ENCODE peak calls at places on chromosomes 7 and 10, in ten cellular contexts. K is tibial nerve, W is prostate gland, H is lower leg skin, I is Peyer's patch, G is esophagus muscularis mucosa, F is NB4, O is gastrocnemius medialis, D is A549, N is sigmoid colon. C is an unnamed sample.

GRCh38 chr10:8873310-8873709 is 818.8 kb downstream of the GATA3 start:
- DNase-seq in N (no peak), W (no peak), D (no peak), F (no peak), G (no peak), H (no peak), I (no peak), K (no peak), O (no peak), C (no peak)

GRCh38 chr7:110835209-110835608 is 255.7 kb upstream of the LRRN3 start:
- DNase-seq in O (no peak), F (no peak), H (no peak), K (no peak), N (no peak), I (no peak), D (no peak), G (no peak), W (peak), C (no peak)

GRCh38 chr7:111744501-111745155 is 182.3 kb upstream of the IMMP2L start:
- DNase-seq in K (no peak), F (no peak), W (no peak), H (no peak), G (no peak), I (no peak), N (no peak), D (no peak), O (no peak), C (no peak)

GRCh38 chr7:56447864-56448693 is 331.9 kb upstream of the NUPR2 start:
- DNase-seq in F (peak), K (peak), O (no peak), D (no peak), W (no peak), G (no peak), N (no peak), H (no peak), I (no peak), C (peak)

GRCh38 chr7:2066251-2066919 is 166.4 kb downstream of the MAD1L1 start:
- DNase-seq in H (no peak), I (peak), D (no peak), K (no peak), F (no peak), N (no peak), O (no peak), G (no peak), W (no peak), C (no peak)

GRCh38 chr7:1646957-1647891 is 22.9 kb upstream of the ELFN1 start:
- DNase-seq in O (peak), H (no peak), W (no peak), G (no peak), I (no peak), D (no peak), N (no peak), F (peak), K (no peak), C (no peak)

GRCh38 chr7:46696741-46697140 is 775.7 kb upstream of the IGFBP3 start:
- DNase-seq in K (no peak), F (no peak), D (no peak), W (no peak), N (no peak), I (no peak), G (no peak), H (no peak), O (no peak), C (no peak)

GRCh38 chr7:73361340-73361739 is 33.4 kb downstream of the FKBP6 start:
- DNase-seq in D (no peak), W (no peak), H (no peak), N (no peak), K (no peak), I (no peak), G (no peak), O (no peak), F (peak), C (no peak)

GRCh38 chr10:329361-330099 is 194.3 kb downstream of the ZMYND11 start:
- DNase-seq in F (peak), K (peak), N (peak), O (peak), I (peak), G (peak), D (peak), H (peak), W (peak), C (peak)

GRCh38 chr7:50342616-50343114 is 38.1 kb downstream of the IKZF1 start:
- DNase-seq in I (peak), F (no peak), W (no peak), H (no peak), N (peak), D (no peak), O (peak), G (no peak), K (no peak), C (no peak)

GRCh38 chr7:7857143-7857583 is 111.4 kb upstream of the GLCCI1 start:
- DNase-seq in O (no peak), N (no peak), W (no peak), H (no peak), I (no peak), G (no peak), K (no peak), F (peak), D (no peak), C (no peak)

GRCh38 chr10:96532523-96532922 is 18.8 kb upstream of the TLL2 start:
- DNase-seq in F (no peak), N (no peak), O (no peak), K (no peak), D (no peak), H (no peak), W (peak), G (no peak), I (no peak), C (no peak)

GRCh38 chr7:22943997-22944396 is 69.9 kb downstream of the HYCC1 start:
- DNase-seq in O (peak), H (peak), W (no peak), K (peak), I (no peak), D (no peak), G (no peak), F (peak), N (peak), C (peak)

GRCh38 chr7:20776942-20777341 is 9.7 kb downstream of the SP8 start:
- DNase-seq in O (no peak), W (no peak), K (no peak), F (no peak), G (no peak), N (no peak), H (no peak), I (no peak), D (no peak), C (no peak)

GRCh38 chr7:100803398-100804161 is 23.7 kb downstream of the EPHB4 start:
- DNase-seq in G (peak), D (peak), H (peak), I (peak), O (peak), N (peak), K (peak), W (peak), F (peak), C (peak)

GRCh38 chr10:108147346-108147745 is 982.8 kb upstream of the SORCS1 start:
- DNase-seq in G (no peak), N (no peak), F (no peak), D (no peak), K (no peak), I (no peak), H (no peak), O (no peak), W (no peak), C (no peak)

GRCh38 chr7:142511801-142512200 is 237.5 kb upstream of the PRSS1 start:
- DNase-seq in N (no peak), K (no peak), H (no peak), W (no peak), O (no peak), D (no peak), F (no peak), G (no peak), I (no peak), C (no peak)

GRCh38 chr10:26215923-26216576 is 524 bp upstream of the GAD2 start:
- DNase-seq in H (no peak), F (no peak), O (no peak), D (peak), N (no peak), W (no peak), I (no peak), K (no peak), G (peak), C (peak)

GRCh38 chr7:116918744-116919143 is 34.6 kb upstream of the ST7 start:
- DNase-seq in K (no peak), F (no peak), O (no peak), D (no peak), H (no peak), G (no peak), N (no peak), W (no peak), I (no peak), C (no peak)

GRCh38 chr7:78018541-78019456 is 220.2 kb downstream of the PHTF2 start:
- DNase-seq in H (peak), G (no peak), F (peak), K (peak), I (peak), W (peak), N (peak), O (peak), D (peak), C (peak)

GRCh38 chr7:141220263-141220662 is 146.4 kb downstream of the TMEM178B start:
- DNase-seq in K (no peak), O (no peak), I (no peak), D (peak), H (no peak), G (no peak), W (no peak), F (peak), N (no peak), C (peak)

GRCh38 chr10:17474595-17474994 is 20.2 kb upstream of the ST8SIA6 start:
- DNase-seq in N (no peak), G (no peak), I (no peak), O (no peak), D (no peak), K (no peak), W (no peak), H (no peak), F (no peak), C (no peak)

GRCh38 chr10:17580853-17581252 is 36.3 kb downstream of the HACD1 start:
- DNase-seq in D (no peak), K (no peak), N (no peak), F (no peak), I (no peak), W (no peak), H (no peak), G (no peak), O (no peak), C (no peak)

GRCh38 chr10:49382226-49382625 is 13.7 kb downstream of the DRGX start:
- DNase-seq in W (no peak), D (no peak), H (no peak), K (no peak), G (no peak), O (no peak), N (no peak), F (no peak), I (no peak), C (no peak)
- TF ChIP-seq POLR2A in W (no peak), D (no peak), H (no peak), K (no peak), G (no peak), O (no peak), N (no peak), F (no peak), I (no peak), C (no peak)

DNA sequence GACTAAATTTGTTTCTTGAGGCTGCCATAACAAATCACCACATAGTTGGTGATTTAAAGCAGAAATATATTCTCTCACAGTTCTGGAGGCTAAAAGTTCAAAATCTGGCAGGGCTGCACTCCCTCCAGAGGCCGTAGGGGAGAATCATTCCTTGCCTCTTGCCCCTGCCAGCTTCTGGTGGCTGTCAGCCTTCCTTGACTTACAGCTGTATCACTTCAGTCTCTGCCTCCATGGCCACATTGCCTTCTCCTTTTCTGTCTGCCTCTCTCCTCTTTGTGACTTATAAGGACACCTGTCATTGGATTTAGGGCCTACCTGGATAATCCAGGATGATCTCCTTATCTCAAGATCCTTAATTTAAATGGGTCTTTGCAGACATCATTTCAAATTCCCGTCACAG is 5.8 kb upstream of the LRRC4 start:
- DNase-seq in K (no peak), G (no peak), I (no peak), O (no peak), W (no peak), F (no peak), D (no peak), H (no peak), N (no peak), C (no peak)
- TF ChIP-seq CTCF in K (no peak), G (no peak), I (no peak), O (no peak), W (no peak), F (no peak), D (no peak), H (no peak), N (no peak), C (no peak)

DNA sequence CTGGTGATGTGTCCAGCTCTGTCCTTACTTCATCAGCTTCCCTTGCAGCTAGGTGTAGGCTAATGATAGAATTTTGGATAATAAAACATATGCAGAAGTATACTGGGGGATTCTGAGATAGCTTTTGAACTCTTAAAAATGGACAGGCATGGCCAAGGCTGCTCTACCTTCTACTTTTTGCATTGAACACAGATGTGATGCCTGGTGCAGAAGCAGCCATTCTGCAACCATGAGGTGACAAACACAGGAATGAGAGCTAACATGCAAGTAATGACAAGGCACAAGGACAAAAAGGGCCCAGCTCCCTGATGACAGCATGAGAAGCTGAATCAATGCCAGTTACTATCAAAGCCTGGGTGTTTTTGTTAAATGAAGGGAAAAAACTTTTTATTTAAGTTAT is 686.5 kb upstream of the AUTS2 start:
- DNase-seq in W (no peak), O (no peak), K (no peak), F (no peak), D (no peak), G (no peak), N (no peak), I (no peak), H (no peak), C (no peak)
- H3K4me3 ChIP-seq in W (no peak), O (no peak), K (no peak), F (no peak), D (no peak), G (no peak), N (no peak), I (no peak), H (no peak), C (no peak)

DNA sequence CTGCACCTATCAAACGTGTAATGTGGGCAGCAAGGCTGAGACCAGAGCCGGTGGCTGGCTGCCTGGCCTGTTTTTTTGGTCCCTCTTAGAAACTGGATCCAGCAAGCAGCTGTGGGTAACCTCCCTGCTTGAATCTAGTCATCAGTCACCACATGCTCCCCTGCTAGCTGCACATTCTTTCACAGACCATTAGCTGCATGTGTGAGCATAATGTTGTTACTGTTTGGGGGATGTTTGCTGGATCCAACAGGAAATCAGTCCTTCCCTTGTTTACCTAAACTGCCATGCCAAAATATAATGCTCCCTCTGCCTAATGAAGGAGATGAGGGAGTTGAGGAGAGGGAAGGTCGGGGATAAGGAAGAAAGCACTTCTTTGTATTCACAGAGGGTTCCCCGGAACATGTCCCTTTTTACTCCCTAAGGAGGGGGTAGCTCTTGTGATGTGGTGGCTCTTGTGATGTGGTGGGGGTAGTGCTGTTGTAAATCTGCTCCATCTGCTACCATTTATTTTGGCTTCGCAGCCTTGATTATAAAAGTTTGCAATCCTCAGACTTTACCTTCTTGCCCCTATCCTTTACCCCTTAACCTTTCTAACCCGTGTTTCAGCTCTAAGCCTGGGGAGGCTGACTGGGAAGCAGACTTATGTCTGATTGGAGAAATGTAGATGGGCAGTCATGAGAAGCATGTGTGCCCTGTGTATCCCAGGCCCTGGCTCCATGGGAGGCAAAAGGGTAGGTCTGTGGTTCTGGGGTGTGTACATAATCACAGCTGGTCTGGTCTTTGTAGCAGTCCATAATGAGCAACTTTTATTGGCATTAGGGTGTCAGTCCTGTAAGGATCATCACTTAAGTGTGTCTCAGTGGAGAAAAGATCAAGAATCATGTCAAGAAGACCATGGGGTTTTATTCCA is 20.8 kb downstream of the LOXL4 start:
- DNase-seq in I (no peak), K (no peak), G (no peak), F (no peak), D (no peak), O (peak), N (no peak), W (no peak), H (peak), C (peak)
- TF ChIP-seq POLR2A in I (no peak), K (no peak), G (no peak), F (no peak), D (no peak), O (no peak), N (no peak), W (no peak), H (no peak), C (no peak)

GRCh38 chr7:101911800-101912705 is 94.6 kb downstream of the CUX1 start:
- DNase-seq in D (no peak), H (no peak), I (peak), O (peak), F (peak), W (no peak), G (no peak), N (peak), K (peak), C (peak)
- TF ChIP-seq CTCF in D (no peak), H (no peak), I (no peak), O (no peak), F (no peak), W (no peak), G (no peak), N (no peak), K (no peak), C (peak)